ENCODE peak calls at places on chromosome 16, in nine cellular contexts. Q is cardiac muscle cell, T is uterus, H is tibial nerve, L is mammary epithelial cell, P is thoracic aorta, F is adipocyte, J is heart right ventricle, Z is aorta. A is an unnamed sample.

GRCh38 chr16:67137605-67138004 is 13.2 kb downstream of the B3GNT9 start:
- DNase-seq in Q (peak; percentile 56), T (no peak), Z (peak; percentile 27), H (no peak), F (no peak), P (no peak), J (no peak), L (no peak), A (no peak)

GRCh38 chr16:59593256-59593655 is 859.1 kb upstream of the GOT2 start:
- DNase-seq in P (no peak), J (no peak), L (peak; percentile 54), T (no peak), Q (peak; percentile 43), H (no peak), F (peak; percentile 74), Z (no peak), A (no peak)

GRCh38 chr16:75110637-75111513 is 5.7 kb downstream of the LDHD start:
- DNase-seq in Z (peak; percentile 96), P (peak; percentile 60), F (peak; percentile 97), T (peak; percentile 93), J (peak; percentile 88), H (peak; percentile 92), L (peak; percentile 80), Q (peak; percentile 94), A (peak; percentile 92)

GRCh38 chr16:6897910-6898475 is 434.7 kb upstream of the RBFOX1 start:
- DNase-seq in F (no peak), H (no peak), L (no peak), Q (no peak), T (no peak), P (no peak), Z (no peak), J (no peak), A (no peak)

GRCh38 chr16:49454426-49455180 is 81.0 kb downstream of the C16orf78 start:
- DNase-seq in J (no peak), H (no peak), F (no peak), Q (no peak), T (peak; percentile 3), L (no peak), P (no peak), Z (peak; percentile 45), A (peak; percentile 40)

GRCh38 chr16:27005386-27005785 is 61.3 kb upstream of the C16orf82 start:
- DNase-seq in H (no peak), L (no peak), T (no peak), P (no peak), Q (no peak), Z (no peak), J (no peak), F (no peak), A (no peak)

GRCh38 chr16:28326881-28327610 is 34.7 kb downstream of the SBK1 start:
- DNase-seq in Q (peak; percentile 63), F (peak; percentile 22), Z (no peak), H (peak; percentile 24), T (no peak), P (no peak), J (peak; percentile 51), L (peak; percentile 16), A (peak; percentile 79)

GRCh38 chr16:11586856-11587642 is at the start of gene LITAF:
- DNase-seq in H (peak; percentile 53), L (peak; percentile 74), T (peak; percentile 70), F (peak; percentile 88), Q (peak; percentile 64), P (no peak), J (peak; percentile 78), Z (peak; percentile 92), A (peak; percentile 90)

GRCh38 chr16:75922250-75922649 is 196.0 kb upstream of the CPHXL start:
- DNase-seq in F (no peak), Q (no peak), H (no peak), T (no peak), J (no peak), Z (no peak), L (no peak), P (no peak), A (no peak)

GRCh38 chr16:54957403-54957802 is 26.7 kb downstream of the IRX5 start:
- DNase-seq in Z (no peak), L (peak; percentile 43), Q (peak; percentile 29), T (no peak), J (no peak), P (no peak), F (peak; percentile 6), H (no peak), A (no peak)

GRCh38 chr16:30491744-30492308 is 19.3 kb downstream of the ITGAL start:
- DNase-seq in H (no peak), L (peak; percentile 62), Z (no peak), T (no peak), F (peak; percentile 70), J (no peak), Q (peak; percentile 77), P (no peak), A (no peak)

GRCh38 chr16:74601131-74601871 is 5.6 kb downstream of the GLG1 start:
- DNase-seq in F (no peak), T (no peak), P (no peak), L (peak; percentile 37), H (no peak), J (no peak), Q (no peak), Z (peak; percentile 23), A (no peak)

GRCh38 chr16:17227278-17227677 is 243.5 kb downstream of the XYLT1 start:
- DNase-seq in F (no peak), Z (no peak), L (peak; percentile 68), Q (no peak), J (no peak), P (no peak), T (no peak), H (no peak), A (no peak)

GRCh38 chr16:74725641-74726040 is 25.0 kb upstream of the MLKL start:
- DNase-seq in J (no peak), P (no peak), H (no peak), T (no peak), Q (no peak), L (no peak), Z (no peak), F (no peak), A (no peak)

GRCh38 chr16:57540906-57541753 is 1.3 kb upstream of the ADGRG5 start:
- DNase-seq in F (no peak), P (no peak), L (peak; percentile 49), T (peak; percentile 9), J (no peak), Z (peak; percentile 72), Q (no peak), H (no peak), A (no peak)

GRCh38 chr16:87762071-87762571 is 3.7 kb downstream of the KLHDC4 start:
- DNase-seq in J (no peak), Z (no peak), Q (no peak), L (no peak), T (no peak), F (no peak), P (no peak), H (no peak), A (no peak)

GRCh38 chr16:67968440-67969285 is at the start of gene SLC12A4:
- DNase-seq in Q (peak; percentile 82), P (peak; percentile 58), F (peak; percentile 92), H (peak; percentile 65), L (peak; percentile 71), Z (peak; percentile 96), J (peak; percentile 93), T (peak; percentile 87), A (peak; percentile 92)

GRCh38 chr16:46426336-46426735 is 194.8 kb downstream of the SHCBP1 start:
- DNase-seq in L (no peak), F (no peak), H (no peak), P (no peak), J (no peak), Q (no peak), T (no peak), Z (no peak), A (no peak)

GRCh38 chr16:1099224-1100083 is 3.4 kb upstream of the C1QTNF8 start:
- DNase-seq in H (no peak), Q (no peak), L (no peak), T (no peak), J (no peak), F (no peak), Z (no peak), P (no peak), A (no peak)
- H3K27me3 ChIP-seq in H (peaks cover 94% of the 10 kb centered on the region), Q (peaks cover 11% of the 10 kb centered on the region), L (peaks cover 11% of the 10 kb centered on the region), T (peaks cover 10% of the 10 kb centered on the region), J (peaks cover 55% of the 10 kb centered on the region), F (peaks cover 15% of the 10 kb centered on the region), Z (no peaks in the 10 kb centered on the region), P (no peaks in the 10 kb centered on the region), A (peaks cover 33% of the 10 kb centered on the region)

DNA sequence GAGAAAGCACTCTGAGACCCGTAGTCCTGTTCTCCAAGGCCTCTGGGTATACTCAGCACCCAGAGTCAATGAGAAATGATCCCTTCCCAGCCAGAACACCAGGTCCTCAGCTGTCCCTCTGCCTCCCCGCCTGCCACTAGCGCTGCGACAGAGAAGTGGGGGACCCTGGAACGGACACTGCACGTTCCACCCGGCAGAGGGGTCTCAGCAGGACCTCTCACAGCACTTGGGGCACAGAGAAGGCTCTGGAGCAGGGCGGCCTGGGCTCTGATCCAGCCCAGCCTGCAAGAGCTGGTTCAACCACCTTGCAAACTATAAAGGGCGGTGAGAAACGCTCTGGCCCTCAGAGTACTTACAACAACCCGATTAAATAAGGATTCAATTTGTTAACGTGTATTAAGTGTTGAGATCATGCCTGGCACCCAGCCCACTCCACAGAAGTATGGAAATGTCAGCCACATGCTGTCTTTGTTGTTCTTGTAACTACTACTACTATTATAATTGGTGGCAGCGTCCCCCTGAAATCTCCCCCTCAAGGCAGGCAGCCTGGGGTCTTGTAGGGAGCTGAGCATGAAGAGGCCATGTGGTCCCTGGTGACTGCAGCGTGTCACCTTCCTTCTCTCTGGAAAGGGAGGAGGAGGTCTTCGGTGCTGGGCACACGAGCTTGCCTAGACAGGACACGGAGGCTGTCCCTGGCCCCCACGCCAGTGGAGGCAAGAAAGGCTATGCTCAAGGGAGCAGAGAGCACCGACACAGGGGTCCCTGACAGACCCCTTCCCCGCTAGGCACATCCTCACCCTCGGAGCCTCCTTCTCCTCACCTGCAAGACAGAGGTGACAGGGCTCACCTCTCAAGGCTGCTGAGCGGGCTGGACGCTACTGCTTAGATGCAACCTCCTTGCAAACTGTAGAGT is 2.4 kb downstream of the OSGIN1 start:
- DNase-seq in J (no peak), Z (no peak), T (no peak), H (peak; percentile 22), L (no peak), P (no peak), F (peak; percentile 44), Q (peak; percentile 36), A (no peak)
- H3K4me3 ChIP-seq in J (no peak overlapping the region), Z (no peak overlapping the region), T (no peak overlapping the region), H (no peak overlapping the region), L (no peak overlapping the region), P (peak overlapping the region; percentile 83), F (peak overlapping the region; percentile 83), Q (no peak overlapping the region), A (no peak overlapping the region)

GRCh38 chr16:86286991-86287640 is 223.2 kb upstream of the FOXF1 start:
- DNase-seq in P (no peak), Q (no peak), T (no peak), Z (no peak), J (no peak), L (no peak), F (no peak), H (no peak), A (no peak)
- H3K27me3 ChIP-seq in P (peaks cover 10% of the 10 kb centered on the region), Q (peaks cover 93% of the 10 kb centered on the region), T (peaks cover 5% of the 10 kb centered on the region), Z (no peaks in the 10 kb centered on the region), J (peaks cover 94% of the 10 kb centered on the region), L (peaks cover 37% of the 10 kb centered on the region), F (peaks cover 91% of the 10 kb centered on the region), H (peaks cover 91% of the 10 kb centered on the region), A (peaks cover 49% of the 10 kb centered on the region)

DNA sequence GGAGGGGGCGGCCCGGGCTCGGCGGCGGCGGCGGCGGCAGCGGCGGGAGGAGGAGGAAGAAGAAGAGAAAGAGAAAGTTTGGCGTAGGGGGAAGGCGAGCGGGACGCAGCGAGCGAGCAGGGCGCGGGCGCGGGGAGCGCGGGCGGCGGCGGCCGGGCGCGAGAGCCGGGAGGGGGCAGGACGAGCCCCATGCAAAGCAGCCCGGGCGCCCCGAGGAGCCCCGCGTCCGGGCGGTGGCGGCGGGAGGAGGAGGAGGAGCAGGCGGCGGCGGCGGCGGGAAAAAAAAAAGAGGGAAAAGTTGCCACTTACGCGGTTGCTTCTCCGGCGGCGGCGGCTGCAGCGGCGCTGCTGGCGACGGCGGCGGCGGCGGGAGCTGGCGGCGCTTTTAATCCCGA is 10.3 kb upstream of the ZFHX3 start:
- DNase-seq in L (peak; percentile 54), P (no peak), T (no peak), Q (peak; percentile 60), H (no peak), F (peak; percentile 78), Z (peak; percentile 84), J (peak; percentile 63), A (peak; percentile 86)
- H3K4me3 ChIP-seq in L (peak overlapping the region; percentile 61), P (peak overlapping the region; percentile 89), T (peak overlapping the region; percentile 93), Q (peak overlapping the region; percentile 99), H (peak overlapping the region; percentile 47), F (peak overlapping the region; percentile 63), Z (peak overlapping the region; percentile 100), J (peak overlapping the region; percentile 75), A (peak overlapping the region; percentile 71)